ENCODE peak calls at places on chromosomes 11 and 22, in four cellular contexts. Z is esophagus muscularis mucosa, X is Panc1, P is left ventricle myocardium inferior. B is an unnamed sample. For H3K36me3, the result is how much of the 10 kb centered on the place peaks cover.

GRCh38 chr11:117717485-117718314 is 79.3 kb downstream of the DSCAML1 start:
- DNase-seq in Z (no peak), X (no peak), P (peak), B (no peak)

GRCh38 chr11:118135051-118135795 is 17.4 kb downstream of the SCN4B start:
- DNase-seq in Z (no peak), X (no peak), P (no peak), B (no peak)

GRCh38 chr22:46068176-46068907 is 82.0 kb upstream of the PPARA start:
- DNase-seq in Z (no peak), X (no peak), P (no peak), B (no peak)

GRCh38 chr11:96310236-96310635 is 32.8 kb downstream of the MAML2 start:
- DNase-seq in Z (no peak), X (no peak), P (no peak), B (no peak)

GRCh38 chr11:13160302-13160701 is 117.3 kb upstream of the BMAL1 start:
- DNase-seq in Z (no peak), X (no peak), P (no peak), B (no peak)

GRCh38 chr11:108405706-108406105 is 61.6 kb downstream of the C11orf65 start:
- DNase-seq in Z (no peak), X (no peak), P (no peak), B (no peak)

GRCh38 chr11:118842369-118842768 is 41.3 kb upstream of the CXCR5 start:
- DNase-seq in Z (no peak), X (no peak), P (no peak), B (no peak)

GRCh38 chr11:16266021-16266420 is 90.3 kb downstream of the SOX6 start:
- DNase-seq in Z (no peak), X (no peak), P (no peak), B (no peak)

GRCh38 chr11:64206457-64207246 is at the start of gene FERMT3:
- DNase-seq in Z (no peak), X (no peak), P (peak), B (no peak)

GRCh38 chr22:37563153-37564081 is 3.1 kb downstream of the CDC42EP1 start:
- DNase-seq in Z (peak), X (no peak), P (peak), B (no peak)

GRCh38 chr11:97814325-97814959 is 1206.3 kb upstream of the CNTN5 start:
- DNase-seq in Z (no peak), X (no peak), P (no peak), B (no peak)

GRCh38 chr22:23289851-23290724 is 109.8 kb downstream of the BCR start:
- DNase-seq in Z (no peak), X (peak), P (no peak), B (no peak)

DNA sequence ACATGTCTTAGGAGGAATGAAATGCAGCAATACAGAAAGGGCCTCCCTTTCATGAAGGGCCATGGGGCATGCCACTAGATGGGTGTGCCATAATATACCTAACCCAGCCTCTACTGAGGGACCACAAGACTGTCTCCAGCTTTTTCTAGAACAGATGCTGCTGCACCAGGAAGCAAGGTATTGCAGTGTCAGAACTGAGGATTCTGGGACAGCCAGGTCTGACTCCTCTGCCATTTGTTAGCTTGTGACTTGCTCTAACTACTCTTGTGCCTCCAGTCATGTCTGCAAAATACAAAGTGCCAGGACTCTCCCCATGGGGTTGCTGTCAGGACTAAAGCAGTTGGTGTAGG is 53.2 kb downstream of the HIRA start:
- DNase-seq in Z (no peak), X (no peak), P (no peak), B (no peak)
- H3K36me3 ChIP-seq in Z (half or more), X (under half), P (half or more), B (under half)

DNA sequence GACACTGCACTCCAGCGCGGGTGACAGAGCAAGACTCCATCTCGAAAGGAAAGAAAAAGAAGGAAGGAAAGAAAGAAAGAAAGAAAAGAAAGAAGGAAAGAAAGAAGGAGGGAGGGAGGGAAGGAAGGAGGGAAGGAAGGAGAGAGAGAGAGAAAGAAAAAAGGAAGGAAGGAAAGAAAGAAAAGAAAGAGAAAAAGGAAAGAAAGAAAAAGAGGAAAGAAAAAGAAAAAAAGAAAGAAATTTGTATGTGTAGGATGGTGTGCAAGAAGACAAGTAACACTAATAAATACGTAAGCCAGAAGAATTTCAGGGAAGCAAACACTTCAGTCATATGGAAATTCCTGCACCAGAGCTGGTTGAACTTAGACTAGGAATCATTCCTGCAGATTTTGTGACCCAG is 618 bp downstream of the OR8D1 start:
- DNase-seq in Z (no peak), X (no peak), P (no peak), B (no peak)
- H3K4me3 ChIP-seq in Z (no peak), X (no peak), P (no peak), B (no peak)

GRCh38 chr11:9148035-9148434 is 56.6 kb upstream of the SCUBE2 start:
- DNase-seq in Z (no peak), X (no peak), P (no peak), B (no peak)
- H3K36me3 ChIP-seq in Z (under half), X (half or more), P (half or more), B (under half)

GRCh38 chr11:124724854-124725718 is 14.7 kb upstream of the NRGN start:
- DNase-seq in Z (no peak), X (no peak), P (no peak), B (no peak)
- H3K4me3 ChIP-seq in Z (no peak), X (no peak), P (no peak), B (no peak)

GRCh38 chr11:72328366-72329224 is 84.6 kb upstream of the PHOX2A start:
- DNase-seq in Z (no peak), X (no peak), P (no peak), B (no peak)

GRCh38 chr11:72321381-72321996 is 77.5 kb upstream of the PHOX2A start:
- DNase-seq in Z (no peak), X (no peak), P (no peak), B (no peak)

GRCh38 chr11:72330131-72330727 is 86.3 kb upstream of the PHOX2A start:
- DNase-seq in Z (no peak), X (no peak), P (no peak), B (no peak)

GRCh38 chr11:72331761-72332160 is 87.8 kb upstream of the PHOX2A start:
- DNase-seq in Z (no peak), X (no peak), P (no peak), B (no peak)

DNA sequence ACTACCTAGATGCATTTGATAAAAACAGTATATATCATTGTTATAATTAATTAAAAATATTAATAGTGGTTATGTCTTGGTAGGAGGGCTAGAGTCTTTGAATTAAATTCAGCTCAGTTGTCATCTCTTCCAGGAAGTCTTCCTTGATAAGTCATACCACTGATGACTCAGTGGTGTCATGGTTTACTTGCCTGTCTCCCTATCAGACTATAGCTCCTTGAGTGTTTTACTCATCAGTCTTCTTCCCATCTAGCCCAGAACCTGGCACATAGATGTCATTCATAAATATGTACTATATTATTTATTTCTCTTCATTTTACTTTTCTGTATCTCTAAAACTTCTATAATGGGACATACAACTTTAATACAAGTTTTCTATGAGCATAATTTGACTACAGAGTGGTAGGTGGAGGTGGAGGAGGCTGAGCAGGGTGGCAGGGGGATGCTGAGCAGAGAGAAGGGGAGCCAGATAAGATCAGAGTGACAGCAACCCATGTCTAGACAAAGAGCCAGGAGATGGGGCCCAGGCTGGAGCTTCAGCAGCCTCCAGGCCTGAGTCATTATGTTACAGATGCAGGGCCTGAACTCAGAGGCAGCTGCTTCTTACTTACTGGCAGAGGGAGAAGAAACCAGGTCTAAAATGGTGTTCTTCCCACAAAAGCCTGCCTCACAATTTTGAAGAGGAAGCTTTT is 82.3 kb upstream of the PHOX2A start:
- DNase-seq in Z (no peak), X (no peak), P (no peak), B (no peak)
- H3K36me3 ChIP-seq in Z (under half), X (under half), P (under half), B (under half)

GRCh38 chr22:31106651-31107205 is 640 bp downstream of the SELENOM start:
- DNase-seq in Z (no peak), X (no peak), P (no peak), B (no peak)
- H3K4me3 ChIP-seq in Z (peak), X (peak), P (peak), B (peak)

DNA sequence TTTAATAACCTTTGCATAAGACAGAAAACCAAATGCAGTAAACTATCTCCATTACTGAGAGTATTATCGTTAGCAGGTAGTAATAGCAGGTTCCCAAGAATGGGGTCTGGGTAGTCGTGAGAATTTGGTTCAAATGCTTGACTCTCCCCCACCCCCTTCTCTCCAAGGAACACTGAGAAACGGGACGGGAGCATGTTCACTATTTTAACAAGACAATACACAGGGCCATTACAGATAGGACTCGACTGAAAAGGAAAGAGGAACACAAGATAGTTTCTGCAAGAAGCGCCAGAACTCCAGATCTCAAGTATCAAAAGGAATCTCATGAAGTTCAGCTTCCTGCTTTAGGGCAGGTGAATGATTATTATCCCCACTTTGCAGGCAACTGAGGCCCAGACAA is 27.0 kb downstream of the KMT5B start:
- DNase-seq in Z (no peak), X (no peak), P (no peak), B (no peak)
- H3K36me3 ChIP-seq in Z (under half), X (under half), P (half or more), B (under half)

GRCh38 chr11:45848654-45849081 is 1.4 kb downstream of the CRY2 start:
- DNase-seq in Z (no peak), X (no peak), P (no peak), B (no peak)
- H3K4me3 ChIP-seq in Z (peak), X (peak), P (peak), B (no peak)

GRCh38 chr11:74844072-74844471 is 95.4 kb downstream of the RNF169 start:
- DNase-seq in Z (peak), X (no peak), P (no peak), B (no peak)
- H3K36me3 ChIP-seq in Z (under half), X (under half), P (half or more), B (under half)